ENCODE peak calls at places on chromosomes 11 and 22, in ten cellular contexts. One of them, this sample, is unnamed.

GRCh38 chr22:27074016-27074415 is 416.6 kb downstream of the MIAT start:
- DNase-seq in astrocyte of the hippocampus: peak
- DNase-seq in A673: no peak
- DNase-seq in colonic mucosa: no peak
- DNase-seq in RWPE1: no peak
- DNase-seq in NCI-H1694: no peak
- DNase-seq in stimulated activated naive CD4-positive, alpha-beta T cell: no peak
- DNase-seq in C1 segment of cervical spinal cord: no peak
- DNase-seq in OCI-M1: no peak
- DNase-seq in lower leg skin: no peak
- DNase-seq in this sample: no peak

GRCh38 chr22:17547995-17548755 is 15.1 kb upstream of the SLC25A18 start:
- DNase-seq in astrocyte of the hippocampus: no peak
- DNase-seq in stimulated activated naive CD4-positive, alpha-beta T cell: no peak
- DNase-seq in C1 segment of cervical spinal cord: no peak
- DNase-seq in colonic mucosa: no peak
- DNase-seq in OCI-M1: no peak
- DNase-seq in lower leg skin: peak
- DNase-seq in RWPE1: no peak
- DNase-seq in NCI-H1694: no peak
- DNase-seq in A673: no peak
- DNase-seq in this sample: no peak

GRCh38 chr11:125141686-125142535 is 22.6 kb upstream of the PKNOX2 start:
- DNase-seq in A673: peak
- DNase-seq in lower leg skin: no peak
- DNase-seq in astrocyte of the hippocampus: peak
- DNase-seq in stimulated activated naive CD4-positive, alpha-beta T cell: peak
- DNase-seq in C1 segment of cervical spinal cord: no peak
- DNase-seq in colonic mucosa: no peak
- DNase-seq in OCI-M1: peak
- DNase-seq in RWPE1: peak
- DNase-seq in NCI-H1694: no peak
- DNase-seq in this sample: peak

GRCh38 chr11:44364596-44364995 is 54.7 kb upstream of the ALX4 start:
- DNase-seq in RWPE1: no peak
- DNase-seq in stimulated activated naive CD4-positive, alpha-beta T cell: no peak
- DNase-seq in C1 segment of cervical spinal cord: no peak
- DNase-seq in OCI-M1: no peak
- DNase-seq in NCI-H1694: no peak
- DNase-seq in colonic mucosa: no peak
- DNase-seq in A673: no peak
- DNase-seq in lower leg skin: no peak
- DNase-seq in astrocyte of the hippocampus: no peak
- DNase-seq in this sample: no peak

GRCh38 chr22:49317369-49317768 is 510.3 kb downstream of the BRD1 start:
- DNase-seq in RWPE1: no peak
- DNase-seq in astrocyte of the hippocampus: no peak
- DNase-seq in A673: no peak
- DNase-seq in colonic mucosa: no peak
- DNase-seq in NCI-H1694: no peak
- DNase-seq in stimulated activated naive CD4-positive, alpha-beta T cell: no peak
- DNase-seq in OCI-M1: no peak
- DNase-seq in C1 segment of cervical spinal cord: no peak
- DNase-seq in lower leg skin: no peak
- DNase-seq in this sample: no peak

GRCh38 chr11:1695548-1696108 is 1.4 kb upstream of the KRTAP5-6 start:
- DNase-seq in OCI-M1: no peak
- DNase-seq in astrocyte of the hippocampus: no peak
- DNase-seq in stimulated activated naive CD4-positive, alpha-beta T cell: no peak
- DNase-seq in RWPE1: no peak
- DNase-seq in lower leg skin: peak
- DNase-seq in C1 segment of cervical spinal cord: no peak
- DNase-seq in A673: no peak
- DNase-seq in colonic mucosa: peak
- DNase-seq in NCI-H1694: no peak
- DNase-seq in this sample: no peak

GRCh38 chr11:126638663-126639062 is 283.2 kb downstream of the ST3GAL4 start:
- DNase-seq in lower leg skin: no peak
- DNase-seq in astrocyte of the hippocampus: peak
- DNase-seq in RWPE1: no peak
- DNase-seq in colonic mucosa: no peak
- DNase-seq in stimulated activated naive CD4-positive, alpha-beta T cell: no peak
- DNase-seq in OCI-M1: no peak
- DNase-seq in NCI-H1694: no peak
- DNase-seq in A673: no peak
- DNase-seq in C1 segment of cervical spinal cord: no peak
- DNase-seq in this sample: no peak

GRCh38 chr11:128814856-128815705 is 52.0 kb downstream of the KCNJ1 start:
- DNase-seq in NCI-H1694: no peak
- DNase-seq in stimulated activated naive CD4-positive, alpha-beta T cell: no peak
- DNase-seq in astrocyte of the hippocampus: peak
- DNase-seq in colonic mucosa: no peak
- DNase-seq in lower leg skin: no peak
- DNase-seq in A673: peak
- DNase-seq in RWPE1: peak
- DNase-seq in OCI-M1: no peak
- DNase-seq in C1 segment of cervical spinal cord: no peak
- DNase-seq in this sample: peak

GRCh38 chr11:7462706-7463105 is 22.6 kb upstream of the OLFML1 start:
- DNase-seq in C1 segment of cervical spinal cord: no peak
- DNase-seq in NCI-H1694: no peak
- DNase-seq in colonic mucosa: no peak
- DNase-seq in OCI-M1: no peak
- DNase-seq in A673: peak
- DNase-seq in astrocyte of the hippocampus: no peak
- DNase-seq in lower leg skin: no peak
- DNase-seq in stimulated activated naive CD4-positive, alpha-beta T cell: no peak
- DNase-seq in RWPE1: no peak
- DNase-seq in this sample: no peak

GRCh38 chr11:72789493-72790131 is 4.2 kb downstream of the STARD10 start:
- DNase-seq in astrocyte of the hippocampus: peak
- DNase-seq in RWPE1: no peak
- DNase-seq in A673: no peak
- DNase-seq in lower leg skin: no peak
- DNase-seq in OCI-M1: no peak
- DNase-seq in stimulated activated naive CD4-positive, alpha-beta T cell: no peak
- DNase-seq in C1 segment of cervical spinal cord: no peak
- DNase-seq in NCI-H1694: no peak
- DNase-seq in colonic mucosa: no peak
- DNase-seq in this sample: no peak

GRCh38 chr22:17739196-17739975 is 34.9 kb downstream of the BID start:
- DNase-seq in C1 segment of cervical spinal cord: no peak
- DNase-seq in OCI-M1: no peak
- DNase-seq in lower leg skin: no peak
- DNase-seq in RWPE1: no peak
- DNase-seq in A673: no peak
- DNase-seq in colonic mucosa: no peak
- DNase-seq in astrocyte of the hippocampus: no peak
- DNase-seq in NCI-H1694: no peak
- DNase-seq in stimulated activated naive CD4-positive, alpha-beta T cell: no peak
- DNase-seq in this sample: no peak

GRCh38 chr11:76161261-76161961 is 44.9 kb downstream of the WNT11 start:
- DNase-seq in RWPE1: no peak
- DNase-seq in colonic mucosa: no peak
- DNase-seq in NCI-H1694: peak
- DNase-seq in astrocyte of the hippocampus: peak
- DNase-seq in stimulated activated naive CD4-positive, alpha-beta T cell: no peak
- DNase-seq in OCI-M1: peak
- DNase-seq in lower leg skin: no peak
- DNase-seq in A673: no peak
- DNase-seq in C1 segment of cervical spinal cord: no peak
- DNase-seq in this sample: no peak

GRCh38 chr22:39343259-39344045 is 6.3 kb upstream of the SYNGR1 start:
- DNase-seq in colonic mucosa: peak
- DNase-seq in OCI-M1: peak
- DNase-seq in NCI-H1694: peak
- DNase-seq in stimulated activated naive CD4-positive, alpha-beta T cell: peak
- DNase-seq in A673: peak
- DNase-seq in C1 segment of cervical spinal cord: no peak
- DNase-seq in lower leg skin: no peak
- DNase-seq in astrocyte of the hippocampus: peak
- DNase-seq in RWPE1: peak
- DNase-seq in this sample: peak

GRCh38 chr22:43273902-43274484 is 69.2 kb downstream of the SCUBE1 start:
- DNase-seq in NCI-H1694: peak
- DNase-seq in RWPE1: peak
- DNase-seq in astrocyte of the hippocampus: peak
- DNase-seq in colonic mucosa: no peak
- DNase-seq in OCI-M1: peak
- DNase-seq in stimulated activated naive CD4-positive, alpha-beta T cell: peak
- DNase-seq in A673: peak
- DNase-seq in lower leg skin: no peak
- DNase-seq in C1 segment of cervical spinal cord: no peak
- DNase-seq in this sample: peak

GRCh38 chr11:15748107-15748506 is 608.2 kb downstream of the SOX6 start:
- DNase-seq in OCI-M1: no peak
- DNase-seq in C1 segment of cervical spinal cord: no peak
- DNase-seq in lower leg skin: no peak
- DNase-seq in astrocyte of the hippocampus: no peak
- DNase-seq in stimulated activated naive CD4-positive, alpha-beta T cell: no peak
- DNase-seq in RWPE1: no peak
- DNase-seq in A673: no peak
- DNase-seq in NCI-H1694: no peak
- DNase-seq in colonic mucosa: no peak
- DNase-seq in this sample: no peak

GRCh38 chr11:108580043-108580442 is 13.5 kb downstream of the EXPH5 start:
- DNase-seq in NCI-H1694: no peak
- DNase-seq in astrocyte of the hippocampus: no peak
- DNase-seq in colonic mucosa: no peak
- DNase-seq in stimulated activated naive CD4-positive, alpha-beta T cell: no peak
- DNase-seq in OCI-M1: no peak
- DNase-seq in A673: no peak
- DNase-seq in lower leg skin: no peak
- DNase-seq in C1 segment of cervical spinal cord: no peak
- DNase-seq in RWPE1: no peak
- DNase-seq in this sample: no peak

GRCh38 chr11:104522123-104522522 is 358.2 kb upstream of the PDGFD start:
- DNase-seq in OCI-M1: no peak
- DNase-seq in RWPE1: no peak
- DNase-seq in A673: no peak
- DNase-seq in NCI-H1694: no peak
- DNase-seq in stimulated activated naive CD4-positive, alpha-beta T cell: no peak
- DNase-seq in astrocyte of the hippocampus: no peak
- DNase-seq in colonic mucosa: no peak
- DNase-seq in C1 segment of cervical spinal cord: no peak
- DNase-seq in lower leg skin: no peak
- DNase-seq in this sample: no peak

GRCh38 chr11:102420547-102420946 is 32.0 kb downstream of the TMEM123 start:
- DNase-seq in C1 segment of cervical spinal cord: no peak
- DNase-seq in astrocyte of the hippocampus: no peak
- DNase-seq in colonic mucosa: no peak
- DNase-seq in A673: no peak
- DNase-seq in lower leg skin: no peak
- DNase-seq in NCI-H1694: no peak
- DNase-seq in OCI-M1: no peak
- DNase-seq in RWPE1: no peak
- DNase-seq in stimulated activated naive CD4-positive, alpha-beta T cell: no peak
- DNase-seq in this sample: no peak

GRCh38 chr11:14380947-14381555 is 22.1 kb upstream of the RRAS2 start:
- DNase-seq in stimulated activated naive CD4-positive, alpha-beta T cell: peak
- DNase-seq in colonic mucosa: peak
- DNase-seq in astrocyte of the hippocampus: peak
- DNase-seq in OCI-M1: peak
- DNase-seq in RWPE1: peak
- DNase-seq in C1 segment of cervical spinal cord: no peak
- DNase-seq in NCI-H1694: no peak
- DNase-seq in A673: peak
- DNase-seq in lower leg skin: peak
- DNase-seq in this sample: peak

GRCh38 chr11:70087446-70088167 is 9.5 kb downstream of the ANO1 start:
- DNase-seq in A673: peak
- DNase-seq in stimulated activated naive CD4-positive, alpha-beta T cell: no peak
- DNase-seq in RWPE1: no peak
- DNase-seq in astrocyte of the hippocampus: no peak
- DNase-seq in NCI-H1694: no peak
- DNase-seq in C1 segment of cervical spinal cord: no peak
- DNase-seq in colonic mucosa: no peak
- DNase-seq in OCI-M1: no peak
- DNase-seq in lower leg skin: no peak
- DNase-seq in this sample: no peak

GRCh38 chr11:19844012-19844411 is 131.4 kb downstream of the NAV2 start:
- DNase-seq in A673: no peak
- DNase-seq in astrocyte of the hippocampus: no peak
- DNase-seq in lower leg skin: no peak
- DNase-seq in C1 segment of cervical spinal cord: no peak
- DNase-seq in colonic mucosa: no peak
- DNase-seq in OCI-M1: no peak
- DNase-seq in stimulated activated naive CD4-positive, alpha-beta T cell: no peak
- DNase-seq in NCI-H1694: no peak
- DNase-seq in RWPE1: no peak
- DNase-seq in this sample: no peak

GRCh38 chr11:106642331-106642730 is 375.9 kb downstream of the GUCY1A2 start:
- DNase-seq in C1 segment of cervical spinal cord: no peak
- DNase-seq in astrocyte of the hippocampus: no peak
- DNase-seq in colonic mucosa: no peak
- DNase-seq in NCI-H1694: no peak
- DNase-seq in RWPE1: no peak
- DNase-seq in A673: no peak
- DNase-seq in lower leg skin: no peak
- DNase-seq in OCI-M1: no peak
- DNase-seq in stimulated activated naive CD4-positive, alpha-beta T cell: no peak
- DNase-seq in this sample: no peak

GRCh38 chr11:77842451-77843121 is 21.6 kb downstream of the AAMDC start:
- DNase-seq in A673: no peak
- DNase-seq in NCI-H1694: no peak
- DNase-seq in C1 segment of cervical spinal cord: no peak
- DNase-seq in stimulated activated naive CD4-positive, alpha-beta T cell: no peak
- DNase-seq in OCI-M1: peak
- DNase-seq in colonic mucosa: no peak
- DNase-seq in astrocyte of the hippocampus: no peak
- DNase-seq in lower leg skin: no peak
- DNase-seq in RWPE1: no peak
- DNase-seq in this sample: no peak

This sample was measured in testis.